ENCODE peak calls at places on chromosomes 3 and 15, in nine cellular contexts. One of them, this sample, is unnamed. For H3K36me3, the result is how much of the 10 kb centered on the place peaks cover.

GRCh38 chr15:70348581-70349344 is 251.0 kb upstream of the TLE3 start:
- DNase-seq in breast epithelium: peak
- DNase-seq in SK-N-SH: no peak
- DNase-seq in HCT116: no peak
- DNase-seq in endothelial cell of umbilical vein: no peak
- DNase-seq in spleen: no peak
- DNase-seq in stomach: no peak
- DNase-seq in Panc1: no peak
- DNase-seq in K562: no peak
- DNase-seq in this sample: no peak

GRCh38 chr15:56428821-56429458 is 36.0 kb downstream of the MNS1 start:
- DNase-seq in stomach: no peak
- DNase-seq in HCT116: peak
- DNase-seq in K562: peak
- DNase-seq in spleen: no peak
- DNase-seq in SK-N-SH: peak
- DNase-seq in breast epithelium: no peak
- DNase-seq in endothelial cell of umbilical vein: peak
- DNase-seq in Panc1: peak
- DNase-seq in this sample: no peak

GRCh38 chr3:169146866-169147245 is 516.7 kb downstream of the MECOM start:
- DNase-seq in Panc1: no peak
- DNase-seq in stomach: no peak
- DNase-seq in endothelial cell of umbilical vein: no peak
- DNase-seq in SK-N-SH: no peak
- DNase-seq in HCT116: no peak
- DNase-seq in K562: no peak
- DNase-seq in spleen: no peak
- DNase-seq in breast epithelium: no peak
- DNase-seq in this sample: no peak

GRCh38 chr3:78235841-78236240 is 1195.9 kb downstream of the ROBO2 start:
- DNase-seq in spleen: no peak
- DNase-seq in stomach: no peak
- DNase-seq in Panc1: no peak
- DNase-seq in HCT116: no peak
- DNase-seq in endothelial cell of umbilical vein: no peak
- DNase-seq in breast epithelium: no peak
- DNase-seq in SK-N-SH: no peak
- DNase-seq in K562: no peak
- DNase-seq in this sample: no peak

GRCh38 chr3:188021502-188022040 is 132.4 kb upstream of the LPP start:
- DNase-seq in Panc1: no peak
- DNase-seq in K562: no peak
- DNase-seq in SK-N-SH: no peak
- DNase-seq in breast epithelium: no peak
- DNase-seq in spleen: no peak
- DNase-seq in stomach: no peak
- DNase-seq in HCT116: no peak
- DNase-seq in endothelial cell of umbilical vein: peak
- DNase-seq in this sample: peak

GRCh38 chr3:85670626-85671025 is 711.8 kb downstream of the CADM2 start:
- DNase-seq in K562: no peak
- DNase-seq in breast epithelium: no peak
- DNase-seq in stomach: no peak
- DNase-seq in SK-N-SH: no peak
- DNase-seq in Panc1: no peak
- DNase-seq in endothelial cell of umbilical vein: no peak
- DNase-seq in HCT116: no peak
- DNase-seq in spleen: no peak
- DNase-seq in this sample: no peak

GRCh38 chr3:187686874-187687273 is 15.5 kb downstream of the RTP2 start:
- DNase-seq in K562: no peak
- DNase-seq in stomach: no peak
- DNase-seq in HCT116: no peak
- DNase-seq in spleen: no peak
- DNase-seq in breast epithelium: no peak
- DNase-seq in Panc1: no peak
- DNase-seq in endothelial cell of umbilical vein: no peak
- DNase-seq in SK-N-SH: no peak
- DNase-seq in this sample: peak

GRCh38 chr3:174540081-174540480 is 319.1 kb upstream of the NAALADL2 start:
- DNase-seq in Panc1: no peak
- DNase-seq in breast epithelium: no peak
- DNase-seq in HCT116: no peak
- DNase-seq in K562: no peak
- DNase-seq in SK-N-SH: no peak
- DNase-seq in endothelial cell of umbilical vein: no peak
- DNase-seq in stomach: no peak
- DNase-seq in spleen: no peak
- DNase-seq in this sample: no peak

GRCh38 chr3:58200121-58200709 is 10.6 kb downstream of the DNASE1L3 start:
- DNase-seq in K562: no peak
- DNase-seq in SK-N-SH: no peak
- DNase-seq in spleen: peak
- DNase-seq in stomach: no peak
- DNase-seq in HCT116: no peak
- DNase-seq in breast epithelium: no peak
- DNase-seq in Panc1: no peak
- DNase-seq in endothelial cell of umbilical vein: no peak
- DNase-seq in this sample: no peak

GRCh38 chr15:43406808-43407207 is 35.9 kb downstream of the TUBGCP4 start:
- DNase-seq in Panc1: no peak
- DNase-seq in SK-N-SH: no peak
- DNase-seq in spleen: no peak
- DNase-seq in endothelial cell of umbilical vein: no peak
- DNase-seq in HCT116: no peak
- DNase-seq in K562: no peak
- DNase-seq in stomach: no peak
- DNase-seq in breast epithelium: no peak
- DNase-seq in this sample: no peak

GRCh38 chr15:43406192-43406591 is 35.3 kb downstream of the TUBGCP4 start:
- DNase-seq in spleen: no peak
- DNase-seq in HCT116: no peak
- DNase-seq in endothelial cell of umbilical vein: no peak
- DNase-seq in stomach: no peak
- DNase-seq in breast epithelium: no peak
- DNase-seq in Panc1: no peak
- DNase-seq in K562: no peak
- DNase-seq in SK-N-SH: peak
- DNase-seq in this sample: no peak

GRCh38 chr15:43404130-43404529 is 33.2 kb downstream of the TUBGCP4 start:
- DNase-seq in K562: no peak
- DNase-seq in endothelial cell of umbilical vein: no peak
- DNase-seq in spleen: no peak
- DNase-seq in Panc1: no peak
- DNase-seq in stomach: no peak
- DNase-seq in SK-N-SH: no peak
- DNase-seq in HCT116: no peak
- DNase-seq in breast epithelium: no peak
- DNase-seq in this sample: no peak

GRCh38 chr15:43402255-43402654 is 31.4 kb downstream of the TUBGCP4 start:
- DNase-seq in HCT116: no peak
- DNase-seq in endothelial cell of umbilical vein: no peak
- DNase-seq in breast epithelium: no peak
- DNase-seq in SK-N-SH: no peak
- DNase-seq in stomach: no peak
- DNase-seq in spleen: no peak
- DNase-seq in K562: no peak
- DNase-seq in Panc1: no peak
- DNase-seq in this sample: no peak

GRCh38 chr15:43403616-43404015 is 32.7 kb downstream of the TUBGCP4 start:
- DNase-seq in spleen: no peak
- DNase-seq in breast epithelium: no peak
- DNase-seq in HCT116: no peak
- DNase-seq in K562: no peak
- DNase-seq in endothelial cell of umbilical vein: no peak
- DNase-seq in stomach: no peak
- DNase-seq in Panc1: no peak
- DNase-seq in SK-N-SH: no peak
- DNase-seq in this sample: no peak
- H3K36me3 ChIP-seq in spleen: half or more
- H3K36me3 ChIP-seq in breast epithelium: under half
- H3K36me3 ChIP-seq in HCT116: half or more
- H3K36me3 ChIP-seq in K562: half or more
- H3K36me3 ChIP-seq in endothelial cell of umbilical vein: under half
- H3K36me3 ChIP-seq in stomach: half or more
- H3K36me3 ChIP-seq in Panc1: under half
- H3K36me3 ChIP-seq in SK-N-SH: half or more
- H3K36me3 ChIP-seq in this sample: half or more

DNA sequence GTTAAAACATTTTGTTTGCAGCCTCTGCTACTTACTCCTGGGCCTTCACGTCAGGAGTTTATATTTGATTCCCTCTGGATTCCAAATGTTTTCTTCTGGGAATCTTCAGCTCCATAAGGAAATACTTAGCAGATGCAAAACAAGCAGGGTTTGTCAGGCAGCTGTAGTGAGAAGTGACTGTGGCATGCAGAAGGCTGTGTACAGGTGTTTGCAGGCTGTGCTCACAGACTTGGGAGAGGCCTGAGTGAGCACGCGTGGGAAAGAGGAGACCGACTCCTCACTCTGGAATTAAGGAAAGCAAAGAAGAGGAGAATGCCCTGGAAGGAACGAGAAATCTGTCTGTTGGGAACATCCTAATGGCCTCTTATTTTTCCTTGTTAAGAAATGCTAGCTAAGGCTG is 82.4 kb downstream of the TGFBR2 start:
- DNase-seq in endothelial cell of umbilical vein: peak
- DNase-seq in Panc1: no peak
- DNase-seq in SK-N-SH: no peak
- DNase-seq in HCT116: no peak
- DNase-seq in spleen: no peak
- DNase-seq in stomach: no peak
- DNase-seq in breast epithelium: no peak
- DNase-seq in K562: no peak
- DNase-seq in this sample: no peak
- H3K27ac ChIP-seq in endothelial cell of umbilical vein: peak
- H3K27ac ChIP-seq in Panc1: peak
- H3K27ac ChIP-seq in SK-N-SH: peak
- H3K27ac ChIP-seq in HCT116: peak
- H3K27ac ChIP-seq in spleen: peak
- H3K27ac ChIP-seq in stomach: peak
- H3K27ac ChIP-seq in breast epithelium: peak
- H3K27ac ChIP-seq in K562: no peak
- H3K27ac ChIP-seq in this sample: peak

GRCh38 chr15:101107625-101108457 is 144.0 kb downstream of the CHSY1 start:
- DNase-seq in HCT116: no peak
- DNase-seq in endothelial cell of umbilical vein: no peak
- DNase-seq in Panc1: no peak
- DNase-seq in K562: peak
- DNase-seq in SK-N-SH: no peak
- DNase-seq in spleen: peak
- DNase-seq in stomach: no peak
- DNase-seq in breast epithelium: no peak
- DNase-seq in this sample: no peak
- TF ChIP-seq POLR2AphosphoS5 in HCT116: no peak
- TF ChIP-seq POLR2AphosphoS5 in endothelial cell of umbilical vein: no peak
- TF ChIP-seq POLR2AphosphoS5 in Panc1: no peak
- TF ChIP-seq POLR2AphosphoS5 in K562: peak
- TF ChIP-seq POLR2AphosphoS5 in SK-N-SH: no peak
- TF ChIP-seq POLR2AphosphoS5 in spleen: no peak
- TF ChIP-seq POLR2AphosphoS5 in stomach: no peak
- TF ChIP-seq POLR2AphosphoS5 in breast epithelium: no peak
- TF ChIP-seq POLR2AphosphoS5 in this sample: no peak

GRCh38 chr3:185930393-185931107 is 7.3 kb downstream of the TRA2B start:
- DNase-seq in breast epithelium: no peak
- DNase-seq in endothelial cell of umbilical vein: peak
- DNase-seq in stomach: no peak
- DNase-seq in HCT116: no peak
- DNase-seq in spleen: no peak
- DNase-seq in Panc1: no peak
- DNase-seq in K562: no peak
- DNase-seq in SK-N-SH: no peak
- DNase-seq in this sample: no peak

GRCh38 chr3:185927501-185928200 is 10.2 kb downstream of the TRA2B start:
- DNase-seq in SK-N-SH: no peak
- DNase-seq in stomach: no peak
- DNase-seq in breast epithelium: no peak
- DNase-seq in spleen: no peak
- DNase-seq in Panc1: no peak
- DNase-seq in HCT116: no peak
- DNase-seq in endothelial cell of umbilical vein: no peak
- DNase-seq in K562: no peak
- DNase-seq in this sample: no peak

GRCh38 chr3:185928532-185928931 is 9.3 kb downstream of the TRA2B start:
- DNase-seq in HCT116: no peak
- DNase-seq in K562: no peak
- DNase-seq in spleen: no peak
- DNase-seq in breast epithelium: no peak
- DNase-seq in Panc1: no peak
- DNase-seq in stomach: no peak
- DNase-seq in SK-N-SH: no peak
- DNase-seq in endothelial cell of umbilical vein: no peak
- DNase-seq in this sample: no peak

GRCh38 chr3:185931777-185932176 is 6.0 kb downstream of the TRA2B start:
- DNase-seq in spleen: no peak
- DNase-seq in SK-N-SH: no peak
- DNase-seq in endothelial cell of umbilical vein: peak
- DNase-seq in stomach: no peak
- DNase-seq in Panc1: no peak
- DNase-seq in breast epithelium: no peak
- DNase-seq in HCT116: no peak
- DNase-seq in K562: no peak
- DNase-seq in this sample: no peak

GRCh38 chr3:185929192-185930151 is 8.3 kb downstream of the TRA2B start:
- DNase-seq in stomach: no peak
- DNase-seq in Panc1: no peak
- DNase-seq in spleen: no peak
- DNase-seq in breast epithelium: no peak
- DNase-seq in endothelial cell of umbilical vein: peak
- DNase-seq in HCT116: no peak
- DNase-seq in K562: peak
- DNase-seq in SK-N-SH: no peak
- DNase-seq in this sample: no peak
- H3K36me3 ChIP-seq in stomach: under half
- H3K36me3 ChIP-seq in Panc1: half or more
- H3K36me3 ChIP-seq in spleen: under half
- H3K36me3 ChIP-seq in breast epithelium: under half
- H3K36me3 ChIP-seq in endothelial cell of umbilical vein: under half
- H3K36me3 ChIP-seq in HCT116: half or more
- H3K36me3 ChIP-seq in K562: half or more
- H3K36me3 ChIP-seq in SK-N-SH: half or more
- H3K36me3 ChIP-seq in this sample: under half